ENCODE peak calls at places on chromosome 18, in five cellular contexts. One of them, this sample, is unnamed. For H3K4me1, the result is how much of the 10 kb centered on the place peaks cover.

GRCh38 chr18:13369756-13370510 is 151.4 kb downstream of the LDLRAD4 start:
- DNase-seq in upper lobe of right lung: no peak
- DNase-seq in right cardiac atrium: no peak
- DNase-seq in SK-N-SH: no peak
- DNase-seq in transverse colon: peak
- DNase-seq in this sample: no peak

GRCh38 chr18:5294618-5295230 is 802 bp downstream of the ZBTB14 start:
- DNase-seq in upper lobe of right lung: peak
- DNase-seq in right cardiac atrium: peak
- DNase-seq in SK-N-SH: no peak
- DNase-seq in transverse colon: peak
- DNase-seq in this sample: no peak

GRCh38 chr18:13222371-13223281 is 4.1 kb downstream of the LDLRAD4 start:
- DNase-seq in upper lobe of right lung: peak
- DNase-seq in right cardiac atrium: peak
- DNase-seq in SK-N-SH: peak
- DNase-seq in transverse colon: peak
- DNase-seq in this sample: no peak

GRCh38 chr18:59536181-59536580 is 161.0 kb downstream of the CCBE1 start:
- DNase-seq in upper lobe of right lung: no peak
- DNase-seq in right cardiac atrium: no peak
- DNase-seq in SK-N-SH: no peak
- DNase-seq in transverse colon: no peak
- DNase-seq in this sample: no peak

GRCh38 chr18:52875711-52876110 is 535.7 kb downstream of the DCC start:
- DNase-seq in upper lobe of right lung: no peak
- DNase-seq in right cardiac atrium: no peak
- DNase-seq in SK-N-SH: no peak
- DNase-seq in transverse colon: no peak
- DNase-seq in this sample: no peak

GRCh38 chr18:39966275-39966674 is 1988.8 kb upstream of the PIK3C3 start:
- DNase-seq in upper lobe of right lung: no peak
- DNase-seq in right cardiac atrium: no peak
- DNase-seq in SK-N-SH: no peak
- DNase-seq in transverse colon: no peak
- DNase-seq in this sample: no peak

GRCh38 chr18:7467708-7468466 is 99.2 kb upstream of the PTPRM start:
- DNase-seq in upper lobe of right lung: no peak
- DNase-seq in right cardiac atrium: no peak
- DNase-seq in SK-N-SH: no peak
- DNase-seq in transverse colon: no peak
- DNase-seq in this sample: no peak

GRCh38 chr18:10023853-10024638 is 110.2 kb downstream of the VAPA start:
- DNase-seq in upper lobe of right lung: no peak
- DNase-seq in right cardiac atrium: no peak
- DNase-seq in SK-N-SH: no peak
- DNase-seq in transverse colon: no peak
- DNase-seq in this sample: peak

GRCh38 chr18:34222396-34223163 is 2.1 kb downstream of the NOL4 start:
- DNase-seq in upper lobe of right lung: peak
- DNase-seq in right cardiac atrium: peak
- DNase-seq in SK-N-SH: peak
- DNase-seq in transverse colon: no peak
- DNase-seq in this sample: no peak

GRCh38 chr18:57084331-57085298 is 62.3 kb upstream of the BOD1L2 start:
- DNase-seq in upper lobe of right lung: no peak
- DNase-seq in right cardiac atrium: no peak
- DNase-seq in SK-N-SH: no peak
- DNase-seq in transverse colon: no peak
- DNase-seq in this sample: no peak

GRCh38 chr18:79585395-79586370 is 93.9 kb upstream of the CTDP1 start:
- DNase-seq in upper lobe of right lung: peak
- DNase-seq in right cardiac atrium: peak
- DNase-seq in SK-N-SH: no peak
- DNase-seq in transverse colon: peak
- DNase-seq in this sample: no peak

GRCh38 chr18:43570593-43570992 is 293.3 kb upstream of the SYT4 start:
- DNase-seq in upper lobe of right lung: no peak
- DNase-seq in right cardiac atrium: no peak
- DNase-seq in SK-N-SH: no peak
- DNase-seq in transverse colon: no peak
- DNase-seq in this sample: no peak

GRCh38 chr18:71902482-71902881 is 641.7 kb downstream of the CBLN2 start:
- DNase-seq in upper lobe of right lung: no peak
- DNase-seq in right cardiac atrium: no peak
- DNase-seq in SK-N-SH: peak
- DNase-seq in transverse colon: no peak
- DNase-seq in this sample: no peak

GRCh38 chr18:74945774-74946545 is 263.0 kb downstream of the PTGR3 start:
- DNase-seq in upper lobe of right lung: no peak
- DNase-seq in right cardiac atrium: no peak
- DNase-seq in SK-N-SH: no peak
- DNase-seq in transverse colon: no peak
- DNase-seq in this sample: no peak

GRCh38 chr18:55839350-55839749 is 251.4 kb upstream of the TCF4 start:
- DNase-seq in upper lobe of right lung: no peak
- DNase-seq in right cardiac atrium: no peak
- DNase-seq in SK-N-SH: no peak
- DNase-seq in transverse colon: no peak
- DNase-seq in this sample: no peak

GRCh38 chr18:22282311-22283235 is 113.2 kb downstream of the GATA6 start:
- DNase-seq in upper lobe of right lung: no peak
- DNase-seq in right cardiac atrium: no peak
- DNase-seq in SK-N-SH: no peak
- DNase-seq in transverse colon: no peak
- DNase-seq in this sample: peak

GRCh38 chr18:634551-635045 is 22.9 kb upstream of the TYMS start:
- DNase-seq in upper lobe of right lung: no peak
- DNase-seq in right cardiac atrium: no peak
- DNase-seq in SK-N-SH: no peak
- DNase-seq in transverse colon: no peak
- DNase-seq in this sample: no peak

GRCh38 chr18:38644875-38645641 is 1079.5 kb upstream of the CELF4 start:
- DNase-seq in upper lobe of right lung: no peak
- DNase-seq in right cardiac atrium: no peak
- DNase-seq in SK-N-SH: no peak
- DNase-seq in transverse colon: no peak
- DNase-seq in this sample: no peak

GRCh38 chr18:40066368-40066767 is 1888.7 kb upstream of the PIK3C3 start:
- DNase-seq in upper lobe of right lung: no peak
- DNase-seq in right cardiac atrium: no peak
- DNase-seq in SK-N-SH: no peak
- DNase-seq in transverse colon: no peak
- DNase-seq in this sample: no peak

GRCh38 chr18:8611916-8612576 is 2.8 kb downstream of the RAB12 start:
- DNase-seq in upper lobe of right lung: no peak
- DNase-seq in right cardiac atrium: no peak
- DNase-seq in SK-N-SH: no peak
- DNase-seq in transverse colon: no peak
- DNase-seq in this sample: no peak

GRCh38 chr18:8615397-8616025 is 6.3 kb downstream of the RAB12 start:
- DNase-seq in upper lobe of right lung: no peak
- DNase-seq in right cardiac atrium: peak
- DNase-seq in SK-N-SH: peak
- DNase-seq in transverse colon: peak
- DNase-seq in this sample: no peak

GRCh38 chr18:8617907-8618306 is 8.7 kb downstream of the RAB12 start:
- DNase-seq in upper lobe of right lung: no peak
- DNase-seq in right cardiac atrium: no peak
- DNase-seq in SK-N-SH: no peak
- DNase-seq in transverse colon: no peak
- DNase-seq in this sample: no peak

GRCh38 chr18:8616026-8616401 is 6.8 kb downstream of the RAB12 start:
- DNase-seq in upper lobe of right lung: no peak
- DNase-seq in right cardiac atrium: no peak
- DNase-seq in SK-N-SH: no peak
- DNase-seq in transverse colon: no peak
- DNase-seq in this sample: no peak

GRCh38 chr18:8614875-8615274 is 5.6 kb downstream of the RAB12 start:
- DNase-seq in upper lobe of right lung: no peak
- DNase-seq in right cardiac atrium: peak
- DNase-seq in SK-N-SH: peak
- DNase-seq in transverse colon: no peak
- DNase-seq in this sample: no peak
- H3K4me1 ChIP-seq in upper lobe of right lung: under half
- H3K4me1 ChIP-seq in right cardiac atrium: under half
- H3K4me1 ChIP-seq in SK-N-SH: under half
- H3K4me1 ChIP-seq in transverse colon: under half
- H3K4me1 ChIP-seq in this sample: under half

DNA sequence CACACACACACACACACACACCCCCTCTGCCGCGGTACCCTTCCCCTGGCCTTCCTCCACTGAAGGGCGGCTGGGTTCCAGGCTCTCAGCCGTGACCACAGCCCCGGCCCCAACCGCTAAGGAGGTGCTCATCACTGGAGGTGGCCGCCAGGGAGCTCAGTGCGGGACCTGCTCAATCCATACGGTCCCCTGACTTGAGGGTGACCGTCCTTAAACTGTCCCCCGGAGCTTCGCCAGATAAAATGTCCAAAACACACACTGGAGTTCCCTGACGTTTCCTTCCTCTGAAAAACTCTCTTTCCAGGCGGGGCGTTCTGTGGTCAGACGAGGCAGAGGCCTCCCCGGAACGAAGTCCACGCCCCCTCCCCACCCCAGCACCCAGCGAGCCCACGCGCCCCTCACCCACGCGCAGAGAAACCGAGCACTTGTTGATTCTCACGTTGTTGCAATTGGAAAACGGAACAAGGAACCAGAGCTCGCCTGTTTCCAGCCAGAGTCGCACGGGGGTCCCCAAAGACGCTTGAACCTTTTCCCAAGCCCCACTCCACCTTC is 1.4 kb downstream of the MBP start:
- DNase-seq in upper lobe of right lung: peak
- DNase-seq in right cardiac atrium: peak
- DNase-seq in SK-N-SH: no peak
- DNase-seq in transverse colon: peak
- DNase-seq in this sample: no peak
- H3K4me1 ChIP-seq in upper lobe of right lung: under half
- H3K4me1 ChIP-seq in right cardiac atrium: under half
- H3K4me1 ChIP-seq in SK-N-SH: under half
- H3K4me1 ChIP-seq in transverse colon: half or more
- H3K4me1 ChIP-seq in this sample: under half

GRCh38 chr18:44689736-44690135 is 9.0 kb downstream of the SETBP1 start:
- DNase-seq in upper lobe of right lung: no peak
- DNase-seq in right cardiac atrium: no peak
- DNase-seq in SK-N-SH: no peak
- DNase-seq in transverse colon: no peak
- DNase-seq in this sample: no peak

GRCh38 chr18:44685296-44685695 is 4.6 kb downstream of the SETBP1 start:
- DNase-seq in upper lobe of right lung: no peak
- DNase-seq in right cardiac atrium: no peak
- DNase-seq in SK-N-SH: no peak
- DNase-seq in transverse colon: no peak
- DNase-seq in this sample: no peak

GRCh38 chr18:44683566-44683965 is 2.9 kb downstream of the SETBP1 start:
- DNase-seq in upper lobe of right lung: no peak
- DNase-seq in right cardiac atrium: no peak
- DNase-seq in SK-N-SH: no peak
- DNase-seq in transverse colon: no peak
- DNase-seq in this sample: no peak

GRCh38 chr18:44686156-44686555 is 5.5 kb downstream of the SETBP1 start:
- DNase-seq in upper lobe of right lung: no peak
- DNase-seq in right cardiac atrium: no peak
- DNase-seq in SK-N-SH: no peak
- DNase-seq in transverse colon: no peak
- DNase-seq in this sample: no peak

DNA sequence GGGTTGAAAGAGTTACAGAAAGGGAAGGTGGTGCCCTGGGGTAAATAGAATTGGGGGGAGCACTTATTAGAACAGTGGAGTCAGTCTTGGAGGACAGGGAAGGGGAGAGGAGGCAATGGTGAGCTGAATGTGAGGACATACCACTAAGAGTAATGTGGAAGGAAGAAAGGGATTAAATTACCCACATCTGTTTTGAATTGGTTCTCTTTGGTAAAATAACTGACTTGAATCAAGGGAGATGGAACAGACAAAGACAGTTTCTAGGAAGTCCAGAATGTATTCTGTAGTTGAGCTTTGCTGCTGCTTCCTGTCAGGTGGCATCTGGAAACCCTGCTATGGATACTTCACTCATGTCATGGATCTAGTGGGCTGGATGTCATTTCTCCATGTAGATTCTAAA is 6.7 kb downstream of the SETBP1 start:
- DNase-seq in upper lobe of right lung: no peak
- DNase-seq in right cardiac atrium: no peak
- DNase-seq in SK-N-SH: peak
- DNase-seq in transverse colon: no peak
- DNase-seq in this sample: no peak
- H3K4me1 ChIP-seq in upper lobe of right lung: under half
- H3K4me1 ChIP-seq in right cardiac atrium: under half
- H3K4me1 ChIP-seq in SK-N-SH: under half
- H3K4me1 ChIP-seq in transverse colon: under half
- H3K4me1 ChIP-seq in this sample: under half

GRCh38 chr18:51188024-51188701 is 9.3 kb downstream of the MEX3C start:
- DNase-seq in upper lobe of right lung: no peak
- DNase-seq in right cardiac atrium: no peak
- DNase-seq in SK-N-SH: no peak
- DNase-seq in transverse colon: no peak
- DNase-seq in this sample: no peak
- H3K4me1 ChIP-seq in upper lobe of right lung: under half
- H3K4me1 ChIP-seq in right cardiac atrium: under half
- H3K4me1 ChIP-seq in SK-N-SH: under half
- H3K4me1 ChIP-seq in transverse colon: under half
- H3K4me1 ChIP-seq in this sample: under half

This sample was measured in Caco-2.